ENCODE peak calls at places on chromosomes 5 and 9, in eight cellular contexts. S, Y, C, X, N, V, I and E are unnamed samples.

GRCh38 chr5:91641730-91642350 is 258.7 kb upstream of the ARRDC3 start:
- DNase-seq in S (no peak), Y (no peak), C (peak), X (peak), N (no peak), V (no peak), I (no peak), E (no peak)

GRCh38 chr5:139245637-139246335 is 47.6 kb upstream of the SIL1 start:
- DNase-seq in S (no peak), Y (no peak), C (no peak), X (no peak), N (no peak), V (no peak), I (no peak), E (no peak)

GRCh38 chr9:70569070-70569772 is 154.8 kb upstream of the KLF9 start:
- DNase-seq in S (no peak), Y (no peak), C (no peak), X (no peak), N (no peak), V (no peak), I (no peak), E (no peak)

GRCh38 chr5:8842906-8843590 is 702.8 kb downstream of the SEMA5A start:
- DNase-seq in S (no peak), Y (no peak), C (no peak), X (peak), N (no peak), V (no peak), I (no peak), E (no peak)

GRCh38 chr9:68416891-68417570 is 60.6 kb downstream of the PGM5 start:
- DNase-seq in S (no peak), Y (no peak), C (no peak), X (peak), N (peak), V (no peak), I (no peak), E (no peak)

GRCh38 chr5:127813633-127814171 is 110.5 kb downstream of the CCDC192 start:
- DNase-seq in S (no peak), Y (no peak), C (no peak), X (peak), N (no peak), V (no peak), I (no peak), E (no peak)

GRCh38 chr5:139593716-139594319 is 32.7 kb downstream of the UBE2D2 start:
- DNase-seq in S (no peak), Y (no peak), C (no peak), X (peak), N (no peak), V (no peak), I (no peak), E (no peak)

GRCh38 chr5:179163236-179164155 is 103.3 kb downstream of the ZNF354C start:
- DNase-seq in S (no peak), Y (peak), C (no peak), X (no peak), N (no peak), V (no peak), I (no peak), E (no peak)